ENCODE peak calls at places on chromosomes 13 and 19, in seven cellular contexts. P is GM12865, G is choroid plexus epithelial cell, Y is H9, I is AG04450, M is endothelial cell, H is keratinocyte. S is an unnamed sample.

GRCh38 chr13:36131215-36131930 is at the start of gene DCLK1:
- DNase-seq in Y (peak; percentile 76), P (no peak), M (peak; percentile 45), I (no peak), H (no peak), G (peak; percentile 41), S (no peak)

GRCh38 chr13:101307181-101307701 is 109.1 kb downstream of the NALCN start:
- DNase-seq in P (no peak), G (peak; percentile 90), M (no peak), I (peak; percentile 49), H (no peak), Y (no peak), S (no peak)

GRCh38 chr19:42130254-42130573 is 2.0 kb downstream of the POU2F2 start:
- DNase-seq in P (no peak), H (peak; percentile 52), G (no peak), Y (no peak), I (no peak), M (no peak), S (no peak)

GRCh38 chr19:35518313-35518712 is 4.9 kb upstream of the DMKN start:
- DNase-seq in G (peak; percentile 96), P (no peak), Y (no peak), M (no peak), H (no peak), I (peak; percentile 92), S (no peak)

GRCh38 chr19:38735257-38735686 is 9.0 kb downstream of the CAPN12 start:
- DNase-seq in H (no peak), G (no peak), Y (peak; percentile 86), P (peak; percentile 37), I (no peak), M (no peak), S (peak; percentile 74)

GRCh38 chr19:8585057-8585893 is 8.0 kb upstream of the MYO1F start:
- DNase-seq in I (no peak), P (no peak), H (no peak), Y (no peak), M (no peak), G (no peak), S (peak; percentile 42)

GRCh38 chr13:76038920-76039716 is 403.0 kb downstream of the LMO7 start:
- DNase-seq in G (no peak), I (no peak), P (no peak), M (no peak), Y (peak; percentile 57), H (no peak), S (no peak)

GRCh38 chr13:85519363-85519762 is 279.9 kb downstream of the SLITRK6 start:
- DNase-seq in Y (no peak), M (no peak), H (no peak), G (no peak), P (no peak), I (no peak), S (no peak)

GRCh38 chr13:40637644-40638043 is 28.8 kb downstream of the FOXO1 start:
- DNase-seq in M (no peak), H (no peak), G (no peak), Y (no peak), I (no peak), P (no peak), S (no peak)

GRCh38 chr13:32314968-32315254 is 252 bp downstream of the ZAR1L start:
- DNase-seq in G (peak; percentile 81), H (no peak), P (peak; percentile 75), Y (no peak), M (peak; percentile 29), I (no peak), S (peak; percentile 67)

GRCh38 chr13:38045278-38046048 is 175.9 kb upstream of the TRPC4 start:
- DNase-seq in P (peak; percentile 13), M (peak; percentile 11), G (peak; percentile 79), H (peak; percentile 7), I (no peak), Y (peak; percentile 43), S (no peak)

GRCh38 chr13:85386424-85386823 is 412.8 kb downstream of the SLITRK6 start:
- DNase-seq in Y (no peak), M (no peak), P (no peak), H (no peak), G (peak; percentile 9), I (no peak), S (no peak)

GRCh38 chr13:80716610-80717081 is 375.7 kb upstream of the SPRY2 start:
- DNase-seq in P (no peak), M (no peak), I (no peak), H (no peak), G (peak; percentile 90), Y (no peak), S (no peak)

GRCh38 chr13:29956771-29957170 is 106.4 kb upstream of the UBL3 start:
- DNase-seq in M (no peak), P (no peak), Y (no peak), G (no peak), H (no peak), I (no peak), S (no peak)

GRCh38 chr13:92390217-92390616 is 836.4 kb upstream of the GPC6 start:
- DNase-seq in G (no peak), P (no peak), H (no peak), M (no peak), Y (no peak), I (no peak), S (no peak)

GRCh38 chr13:21949818-21950429 is 279.1 kb downstream of the FGF9 start:
- DNase-seq in Y (no peak), M (no peak), G (no peak), H (no peak), I (no peak), P (no peak), S (no peak)

GRCh38 chr13:56198350-56198749 is 942.4 kb upstream of the PRR20A start:
- DNase-seq in P (no peak), G (no peak), I (no peak), M (no peak), Y (no peak), H (no peak), S (no peak)

GRCh38 chr19:10237702-10238101 is 6.6 kb upstream of the S1PR2 start:
- DNase-seq in I (no peak), M (no peak), G (no peak), H (no peak), P (no peak), Y (no peak), S (no peak)

GRCh38 chr13:45073809-45074208 is 46.5 kb upstream of the GTF2F2 start:
- DNase-seq in G (no peak), M (no peak), P (no peak), I (no peak), Y (peak; percentile 63), H (no peak), S (no peak)

GRCh38 chr13:47621931-47622330 is 379.1 kb downstream of the SUCLA2 start:
- DNase-seq in G (peak; percentile 37), P (no peak), H (no peak), M (no peak), Y (no peak), I (no peak), S (no peak)

GRCh38 chr13:59261928-59262488 is 901.7 kb downstream of the DIAPH3 start:
- DNase-seq in Y (peak; percentile 30), M (peak; percentile 8), I (no peak), H (no peak), P (peak; percentile 9), G (peak; percentile 58), S (no peak)
- TF ChIP-seq CTCF in Y (peak; percentile 81), M (peak; percentile 27), I (peak; percentile 51), H (no peak), P (peak; percentile 15), G (peak; percentile 72), S (no peak)

GRCh38 chr19:7197760-7198696 is 96.2 kb downstream of the INSR start:
- DNase-seq in M (peak; percentile 94), H (peak; percentile 5), P (peak; percentile 97), I (peak; percentile 73), G (peak; percentile 96), Y (peak; percentile 91), S (peak; percentile 97)
- TF ChIP-seq CTCF in M (peak; percentile 12), H (no peak), P (peak; percentile 32), I (no peak), G (no peak), Y (peak; percentile 36), S (no peak)

GRCh38 chr13:99659234-99659633 is 158.0 kb downstream of the TM9SF2 start:
- DNase-seq in M (no peak), I (no peak), P (peak; percentile 46), Y (no peak), G (no peak), H (no peak), S (no peak)

GRCh38 chr13:99656843-99657506 is 155.7 kb downstream of the TM9SF2 start:
- DNase-seq in I (no peak), G (peak; percentile 22), M (no peak), Y (no peak), P (no peak), H (no peak), S (no peak)

GRCh38 chr13:99657848-99658265 is 156.6 kb downstream of the TM9SF2 start:
- DNase-seq in P (no peak), I (no peak), M (peak; percentile 55), H (no peak), G (peak; percentile 43), Y (peak; percentile 68), S (no peak)

GRCh38 chr13:99660101-99660500 is 158.8 kb downstream of the TM9SF2 start:
- DNase-seq in I (no peak), M (no peak), G (no peak), P (no peak), Y (no peak), H (no peak), S (no peak)

DNA sequence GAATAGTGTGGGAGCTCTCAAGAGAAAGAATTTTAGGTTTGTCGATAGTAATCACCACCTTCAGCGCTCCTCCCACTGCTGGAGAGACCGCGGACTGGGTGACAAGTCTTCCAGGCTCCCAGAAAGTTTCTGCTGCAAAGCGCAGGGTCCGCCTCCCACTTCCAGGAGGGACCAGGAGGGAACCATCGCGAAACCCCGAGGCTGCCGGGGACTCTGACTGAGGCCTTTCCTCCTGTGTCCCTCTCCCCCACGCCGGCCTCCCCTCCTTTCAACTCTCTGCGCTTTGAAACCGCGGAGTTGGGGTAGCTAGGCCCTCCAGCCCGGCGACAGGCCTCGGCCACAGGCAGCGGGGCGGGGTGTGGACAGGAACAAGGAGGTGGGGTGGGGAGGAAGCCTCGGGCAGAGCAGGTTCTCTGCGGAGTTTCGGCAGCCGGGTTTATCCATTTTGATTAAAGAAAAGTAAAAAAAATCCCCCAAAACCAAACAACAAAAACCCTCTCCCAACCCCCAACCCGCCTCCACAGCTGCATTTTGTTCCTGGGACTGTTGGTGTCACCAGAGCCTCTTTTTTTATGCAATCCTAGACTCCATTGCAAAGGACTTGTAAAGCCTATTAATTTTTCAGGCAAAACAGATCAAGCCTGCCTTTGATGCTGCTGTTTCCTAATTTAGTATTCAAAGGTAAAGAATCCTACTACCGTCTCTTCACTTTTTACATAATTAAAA is 157.2 kb downstream of the TM9SF2 start:
- DNase-seq in M (peak; percentile 56), G (peak; percentile 86), Y (peak; percentile 81), I (no peak), H (no peak), P (peak; percentile 61), S (peak; percentile 38)
- TF ChIP-seq CTCF in M (no peak), G (peak; percentile 61), Y (peak; percentile 65), I (peak; percentile 32), H (no peak), P (peak; percentile 37), S (peak; percentile 20)

DNA sequence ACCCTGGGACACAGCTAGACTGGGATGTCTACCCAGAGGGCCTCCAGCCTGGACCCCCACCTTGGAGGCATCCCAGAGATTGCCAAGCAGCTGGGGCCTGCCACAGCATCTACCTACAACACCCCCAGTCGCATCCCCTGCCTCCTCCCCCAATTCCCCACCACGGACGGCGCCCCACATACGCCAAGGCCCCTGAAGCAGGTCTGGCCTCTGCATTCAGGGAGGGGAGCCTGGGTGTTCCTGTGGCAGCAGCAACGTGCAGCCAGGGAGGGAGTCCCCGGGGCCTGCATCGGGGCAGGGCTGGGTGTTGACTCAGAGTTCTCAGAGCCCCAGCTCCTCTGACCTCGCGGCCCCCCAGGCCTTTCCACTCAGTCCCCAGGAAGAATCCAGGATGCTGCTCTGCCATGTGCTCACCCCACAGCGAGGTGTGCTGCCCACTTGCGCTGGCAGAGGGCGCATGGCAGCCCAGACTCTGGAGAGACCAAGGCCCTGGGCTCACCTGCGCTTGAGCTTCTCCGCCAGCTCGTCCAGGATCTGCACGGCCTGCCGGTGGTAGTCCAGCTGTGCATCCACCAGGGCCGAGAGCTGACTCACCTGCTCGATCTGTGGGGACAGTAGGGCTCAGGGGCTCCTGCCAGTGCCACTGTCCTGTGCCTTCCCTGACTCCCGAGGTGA is 19.6 kb downstream of the MPND start:
- DNase-seq in I (no peak), G (no peak), Y (peak; percentile 59), M (no peak), P (no peak), H (no peak), S (no peak)
- TF ChIP-seq CTCF in I (peak; percentile 31), G (peak; percentile 32), Y (peak; percentile 55), M (no peak), P (no peak), H (peak; percentile 22), S (no peak)

S was measured in GM20000.